ENCODE peak calls at places on chromosomes 5 and 9, in five cellular contexts. H is heart left ventricle, J is left ventricle myocardium inferior, K is body of pancreas, Z is transverse colon. D is an unnamed sample.

GRCh38 chr5:14778789-14779070 is 92.8 kb downstream of the ANKH start:
- DNase-seq in Z (no peak), K (no peak), H (no peak), J (no peak), D (no peak)

GRCh38 chr9:21993893-21994525 is at the start of gene CDKN2A:
- DNase-seq in H (peak; percentile 30), J (no peak), K (no peak), Z (peak; percentile 55), D (peak; percentile 71)

GRCh38 chr5:14270212-14270702 is 127.1 kb downstream of the TRIO start:
- DNase-seq in K (peak; percentile 26), J (no peak), H (peak; percentile 80), Z (no peak), D (no peak)

GRCh38 chr9:34363619-34364351 is 12.9 kb downstream of the MYORG start:
- DNase-seq in J (peak; percentile 49), H (peak; percentile 64), K (no peak), Z (no peak), D (no peak)

GRCh38 chr5:159231167-159231566 is 21.8 kb upstream of the RNF145 start:
- DNase-seq in H (no peak), K (no peak), J (no peak), Z (no peak), D (no peak)

GRCh38 chr9:114691046-114691955 is 9.3 kb upstream of the TEX48 start:
- DNase-seq in H (no peak), K (no peak), Z (no peak), J (no peak), D (no peak)

GRCh38 chr5:142753114-142753764 is 16.9 kb upstream of the ARHGAP26 start:
- DNase-seq in J (peak; percentile 86), Z (peak; percentile 23), H (peak; percentile 76), K (peak; percentile 73), D (no peak)

GRCh38 chr5:154202379-154203260 is 12.1 kb downstream of the GALNT10 start:
- DNase-seq in J (no peak), H (peak; percentile 45), K (no peak), Z (peak; percentile 49), D (peak; percentile 53)

GRCh38 chr9:109256381-109256780 is 64.5 kb downstream of the EPB41L4B start:
- DNase-seq in J (no peak), K (no peak), H (no peak), Z (no peak), D (no peak)

GRCh38 chr9:127124792-127125191 is 2.4 kb upstream of the ANGPTL2 start:
- DNase-seq in K (no peak), J (no peak), Z (no peak), H (no peak), D (no peak)

GRCh38 chr5:73625905-73626811 is at the start of gene ARHGEF28:
- DNase-seq in H (peak; percentile 51), J (peak; percentile 41), K (peak; percentile 87), Z (peak; percentile 79), D (peak; percentile 86)

GRCh38 chr5:17990168-17990567 is 355.9 kb downstream of the TAF11L14 start:
- DNase-seq in K (no peak), J (no peak), Z (no peak), H (no peak), D (no peak)

GRCh38 chr9:19087601-19088000 is 15.1 kb downstream of the HAUS6 start:
- DNase-seq in Z (no peak), K (no peak), H (no peak), J (no peak), D (no peak)

GRCh38 chr5:2205185-2205585 is 322.5 kb upstream of the IRX4 start:
- DNase-seq in J (no peak), H (no peak), K (no peak), Z (no peak), D (no peak)

GRCh38 chr5:142521706-142522105 is 164.2 kb downstream of the FGF1 start:
- DNase-seq in Z (no peak), J (no peak), H (no peak), K (no peak), D (no peak)

GRCh38 chr5:87048156-87048555 is 219.5 kb upstream of the RASA1 start:
- DNase-seq in H (no peak), Z (no peak), J (no peak), K (no peak), D (no peak)

GRCh38 chr9:16385590-16386578 is 484.6 kb downstream of the BNC2 start:
- DNase-seq in H (no peak), J (no peak), Z (no peak), K (no peak), D (no peak)

GRCh38 chr5:56829137-56829536 is 13.8 kb downstream of the MAP3K1 start:
- DNase-seq in Z (peak; percentile 48), H (no peak), J (no peak), K (no peak), D (no peak)

GRCh38 chr9:33751536-33752129 is 43.7 kb upstream of the PRSS3 start:
- DNase-seq in H (no peak), K (no peak), J (no peak), Z (peak; percentile 61), D (peak; percentile 72)

GRCh38 chr5:148805323-148806290 is 20.8 kb upstream of the ADRB2 start:
- DNase-seq in K (no peak), Z (no peak), H (peak; percentile 81), J (peak; percentile 66), D (peak; percentile 34)

GRCh38 chr9:115672477-115673316 is 480.9 kb upstream of the PAPPA start:
- DNase-seq in Z (no peak), K (no peak), J (no peak), H (no peak), D (no peak)

GRCh38 chr9:104872959-104873850 is 54.8 kb downstream of the ABCA1 start:
- DNase-seq in K (peak; percentile 35), Z (peak; percentile 28), J (peak; percentile 26), H (peak; percentile 50), D (peak; percentile 16)

GRCh38 chr5:160342413-160342941 is 27.9 kb downstream of the C1QTNF2 start:
- DNase-seq in J (no peak), K (no peak), Z (no peak), H (no peak), D (no peak)

GRCh38 chr5:135868681-135869080 is 27.0 kb downstream of the IL9 start:
- DNase-seq in K (no peak), J (no peak), H (no peak), Z (no peak), D (no peak)

GRCh38 chr5:75566710-75567309 is 44.4 kb upstream of the ANKDD1B start:
- DNase-seq in Z (no peak), K (no peak), J (no peak), H (no peak), D (no peak)

GRCh38 chr9:16429671-16430070 is 440.8 kb downstream of the BNC2 start:
- DNase-seq in K (no peak), J (no peak), Z (no peak), H (no peak), D (no peak)

GRCh38 chr9:101587644-101588043 is 7.1 kb downstream of the PPP3R2 start:
- DNase-seq in K (no peak), J (no peak), H (no peak), Z (no peak), D (no peak)

GRCh38 chr5:171445910-171446516 is 26.6 kb downstream of the FGF18 start:
- DNase-seq in H (peak; percentile 82), K (no peak), Z (no peak), J (peak; percentile 67), D (no peak)

GRCh38 chr9:116193636-116194035 is 40.0 kb downstream of the PAPPA start:
- DNase-seq in J (no peak), Z (no peak), K (no peak), H (no peak), D (no peak)

GRCh38 chr9:134231330-134231745 is 67.0 kb upstream of the RNU6ATAC start:
- DNase-seq in J (no peak), K (peak; percentile 36), H (no peak), Z (peak; percentile 20), D (no peak)

GRCh38 chr9:36925033-36925432 is 109.0 kb downstream of the PAX5 start:
- DNase-seq in Z (no peak), J (no peak), H (no peak), K (no peak), D (no peak)

GRCh38 chr5:6576861-6577501 is 55.9 kb downstream of the NSUN2 start:
- DNase-seq in Z (no peak), H (no peak), J (no peak), K (no peak), D (peak; percentile 46)

GRCh38 chr5:36250427-36250826 is 8.7 kb upstream of the NADK2 start:
- DNase-seq in K (no peak), Z (no peak), J (no peak), H (no peak), D (no peak)
- H3K4me1 ChIP-seq in K (no peaks in the 10 kb centered on the region), Z (no peaks in the 10 kb centered on the region), J (no peaks in the 10 kb centered on the region), H (no peaks in the 10 kb centered on the region), D (no peaks in the 10 kb centered on the region)

GRCh38 chr5:166433679-166434078 is 1857.8 kb upstream of the WWC1 start:
- DNase-seq in K (no peak), H (no peak), J (no peak), Z (no peak), D (no peak)
- TF ChIP-seq CTCF in K (no peak), H (no peak), J (no peak), Z (no peak), D (no peak)

GRCh38 chr9:129583308-129584038 is 37.4 kb downstream of the C9orf50 start:
- DNase-seq in Z (no peak), H (no peak), J (no peak), K (no peak), D (no peak)

GRCh38 chr9:129582865-129583264 is 38.0 kb downstream of the C9orf50 start:
- DNase-seq in H (no peak), Z (no peak), K (no peak), J (no peak), D (no peak)

GRCh38 chr9:129579294-129579693 is 41.6 kb downstream of the C9orf50 start:
- DNase-seq in Z (no peak), K (no peak), H (no peak), J (no peak), D (no peak)

GRCh38 chr9:129581505-129581904 is 39.4 kb downstream of the C9orf50 start:
- DNase-seq in J (no peak), H (no peak), K (no peak), Z (no peak), D (no peak)

GRCh38 chr9:129580211-129580915 is 40.5 kb downstream of the C9orf50 start:
- DNase-seq in H (no peak), J (no peak), Z (peak; percentile 33), K (no peak), D (no peak)
- H3K4me3 ChIP-seq in H (no peak overlapping the region), J (no peak overlapping the region), Z (no peak overlapping the region), K (no peak overlapping the region), D (no peak overlapping the region)

DNA sequence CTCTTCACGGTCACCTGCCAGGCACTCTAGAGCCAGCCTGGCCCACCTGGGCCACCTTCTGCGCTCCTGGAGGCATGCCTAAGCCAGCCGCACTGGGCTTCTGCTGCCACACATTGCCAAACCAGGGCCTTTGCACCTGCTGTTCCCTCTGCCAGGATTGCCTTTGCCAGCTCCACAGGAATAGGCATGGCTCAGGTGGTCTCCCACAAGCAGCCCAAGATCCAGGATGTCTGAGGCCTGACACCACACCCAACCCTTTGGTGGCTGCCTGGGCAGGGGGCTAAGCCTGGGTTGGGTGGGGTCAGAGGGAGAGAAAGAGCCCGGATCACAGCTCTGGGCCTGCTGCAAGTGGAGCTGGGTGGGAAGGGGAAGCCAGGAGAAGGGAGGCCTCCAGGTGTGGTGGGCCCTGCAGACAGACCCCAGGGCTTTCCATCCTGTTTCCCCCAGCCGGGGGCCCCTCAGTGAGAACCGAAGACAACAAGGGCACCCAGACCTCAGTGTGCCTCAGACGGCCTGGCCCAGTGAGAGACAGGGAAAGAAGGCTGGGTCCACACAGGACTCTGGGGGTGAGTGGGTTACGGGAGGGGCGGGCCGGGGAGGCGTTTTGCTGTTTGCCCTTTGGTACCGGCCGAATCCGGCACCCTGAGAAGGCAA is 671 bp upstream of the SUSD3 start:
- DNase-seq in K (peak; percentile 9), H (no peak), J (no peak), Z (no peak), D (no peak)
- H3K4me1 ChIP-seq in K (peaks cover 13% of the 10 kb centered on the region), H (peaks cover 7% of the 10 kb centered on the region), J (peaks cover 25% of the 10 kb centered on the region), Z (peaks cover 30% of the 10 kb centered on the region), D (peaks cover 30% of the 10 kb centered on the region)

D was measured in mucosa of descending colon.